ENCODE peak calls at places on chromosomes 11 and 22, in six cellular contexts. One of them, this sample, is unnamed.

GRCh38 chr11:34274712-34275398 is 83.0 kb downstream of the ABTB2 start:
- DNase-seq in suprapubic skin: peak
- DNase-seq in pancreas: peak
- DNase-seq in IMR-90: peak
- DNase-seq in right lobe of liver: peak
- DNase-seq in mucosa of descending colon: peak
- DNase-seq in this sample: peak

GRCh38 chr11:14443642-14444041 is 56.0 kb downstream of the COPB1 start:
- DNase-seq in suprapubic skin: no peak
- DNase-seq in pancreas: peak
- DNase-seq in IMR-90: peak
- DNase-seq in right lobe of liver: peak
- DNase-seq in mucosa of descending colon: no peak
- DNase-seq in this sample: peak

GRCh38 chr11:101617735-101618332 is 34.0 kb upstream of the TRPC6 start:
- DNase-seq in suprapubic skin: no peak
- DNase-seq in pancreas: no peak
- DNase-seq in IMR-90: peak
- DNase-seq in right lobe of liver: no peak
- DNase-seq in mucosa of descending colon: no peak
- DNase-seq in this sample: peak

GRCh38 chr11:115206365-115207022 is 297.7 kb downstream of the CADM1 start:
- DNase-seq in suprapubic skin: no peak
- DNase-seq in pancreas: no peak
- DNase-seq in IMR-90: no peak
- DNase-seq in right lobe of liver: no peak
- DNase-seq in mucosa of descending colon: no peak
- DNase-seq in this sample: no peak

GRCh38 chr11:19419813-19420212 is 179.1 kb upstream of the E2F8 start:
- DNase-seq in suprapubic skin: no peak
- DNase-seq in pancreas: no peak
- DNase-seq in IMR-90: peak
- DNase-seq in right lobe of liver: peak
- DNase-seq in mucosa of descending colon: no peak
- DNase-seq in this sample: peak

GRCh38 chr11:117796456-117797428 is at the start of gene DSCAML1:
- DNase-seq in suprapubic skin: no peak
- DNase-seq in pancreas: no peak
- DNase-seq in IMR-90: no peak
- DNase-seq in right lobe of liver: no peak
- DNase-seq in mucosa of descending colon: peak
- DNase-seq in this sample: no peak

GRCh38 chr11:19089421-19089820 is 27.5 kb upstream of the ZDHHC13 start:
- DNase-seq in suprapubic skin: no peak
- DNase-seq in pancreas: no peak
- DNase-seq in IMR-90: no peak
- DNase-seq in right lobe of liver: no peak
- DNase-seq in mucosa of descending colon: no peak
- DNase-seq in this sample: no peak

GRCh38 chr11:128424867-128425285 is 162.5 kb downstream of the ETS1 start:
- DNase-seq in suprapubic skin: no peak
- DNase-seq in pancreas: peak
- DNase-seq in IMR-90: peak
- DNase-seq in right lobe of liver: no peak
- DNase-seq in mucosa of descending colon: peak
- DNase-seq in this sample: peak

GRCh38 chr11:2940166-2940929 is 11.1 kb upstream of the PHLDA2 start:
- DNase-seq in suprapubic skin: peak
- DNase-seq in pancreas: no peak
- DNase-seq in IMR-90: no peak
- DNase-seq in right lobe of liver: no peak
- DNase-seq in mucosa of descending colon: peak
- DNase-seq in this sample: peak

GRCh38 chr11:82858133-82858532 is 42.1 kb downstream of the PRCP start:
- DNase-seq in suprapubic skin: no peak
- DNase-seq in pancreas: no peak
- DNase-seq in IMR-90: no peak
- DNase-seq in right lobe of liver: no peak
- DNase-seq in mucosa of descending colon: no peak
- DNase-seq in this sample: no peak

GRCh38 chr22:35452810-35453743 is 53.1 kb downstream of the MCM5 start:
- DNase-seq in suprapubic skin: no peak
- DNase-seq in pancreas: no peak
- DNase-seq in IMR-90: no peak
- DNase-seq in right lobe of liver: no peak
- DNase-seq in mucosa of descending colon: no peak
- DNase-seq in this sample: no peak

DNA sequence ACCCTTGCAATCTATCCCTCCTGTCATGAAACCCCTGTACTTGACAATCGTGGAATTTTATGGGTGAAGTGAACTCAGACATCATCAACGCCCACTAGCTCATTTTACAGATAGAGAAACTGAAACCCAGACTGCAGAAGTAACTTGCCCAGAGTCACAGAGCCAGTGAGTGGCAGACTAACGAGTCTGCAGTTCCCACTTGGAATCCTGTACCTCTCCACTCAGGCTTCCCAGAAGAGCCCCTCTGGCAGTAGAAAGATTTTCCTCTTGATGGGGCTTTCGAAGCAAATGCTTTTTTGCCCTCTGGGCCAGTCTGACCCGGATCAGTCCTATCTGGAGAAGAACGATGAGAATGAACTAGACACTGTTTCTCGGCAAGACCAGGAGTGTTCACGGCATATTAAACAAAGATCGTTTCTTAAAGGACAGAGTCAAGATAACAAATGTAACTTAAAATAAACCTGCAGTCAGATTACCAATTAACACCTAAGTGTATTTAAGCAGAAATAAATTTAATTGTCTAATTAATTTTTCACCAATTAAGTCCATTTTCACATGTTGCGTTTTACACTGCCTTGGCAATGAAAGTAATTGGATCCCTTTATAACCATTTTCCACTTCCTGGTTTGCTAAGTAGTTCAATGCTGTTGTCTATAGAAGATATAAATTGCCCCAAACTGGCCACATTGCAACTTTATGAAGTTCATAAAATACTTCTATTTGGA is 61.3 kb upstream of the CREB3L1 start:
- DNase-seq in suprapubic skin: no peak
- DNase-seq in pancreas: no peak
- DNase-seq in IMR-90: peak
- DNase-seq in right lobe of liver: no peak
- DNase-seq in mucosa of descending colon: no peak
- DNase-seq in this sample: no peak
- H3K4me3 ChIP-seq in suprapubic skin: peak
- H3K4me3 ChIP-seq in pancreas: no peak
- H3K4me3 ChIP-seq in IMR-90: peak
- H3K4me3 ChIP-seq in right lobe of liver: no peak
- H3K4me3 ChIP-seq in mucosa of descending colon: no peak
- H3K4me3 ChIP-seq in this sample: no peak

DNA sequence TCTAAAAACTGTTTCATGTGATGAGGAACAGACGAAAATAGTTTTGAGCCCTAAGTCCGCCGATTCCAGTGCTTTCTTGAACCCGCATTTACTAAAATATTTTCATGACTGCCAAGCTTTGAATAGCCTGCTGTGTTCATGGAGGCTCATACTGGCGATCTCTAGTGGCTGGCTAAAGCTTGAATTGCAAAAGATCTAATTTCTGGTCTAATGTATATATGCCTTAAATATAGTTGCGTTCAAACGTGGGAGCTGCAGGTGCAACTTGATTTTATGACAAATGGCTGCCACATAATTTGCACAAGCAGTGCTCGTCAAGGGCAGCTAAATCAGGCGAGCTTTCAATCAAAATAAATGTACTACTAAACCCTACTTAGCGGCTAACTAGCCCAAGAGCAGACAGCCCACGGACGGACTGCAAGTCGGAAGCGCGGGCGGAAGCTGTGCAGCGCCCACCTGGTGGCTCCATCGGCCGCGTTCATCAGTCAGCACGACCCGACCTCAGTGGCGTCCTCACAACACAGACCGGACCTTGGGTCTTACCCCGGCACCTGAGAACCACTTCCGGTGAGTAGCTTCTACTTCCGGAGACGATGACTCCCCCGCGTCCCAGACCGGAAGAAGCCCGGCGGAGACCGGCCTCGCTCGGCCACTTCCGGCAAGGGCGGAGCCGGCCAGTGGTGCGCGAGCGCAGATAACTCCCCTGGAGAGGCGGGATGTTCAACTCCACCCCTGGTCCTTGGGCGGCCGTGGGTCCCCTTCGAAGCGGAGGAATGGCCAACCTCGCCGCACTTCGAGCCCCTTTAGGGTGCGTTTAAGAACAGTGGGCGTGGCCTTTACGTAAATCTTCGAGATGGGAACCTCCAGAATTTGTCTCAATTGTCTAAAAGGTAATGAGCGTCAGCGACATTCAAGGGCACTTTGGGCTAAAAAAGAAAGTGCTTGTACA is 6.1 kb downstream of the RPL27A start:
- DNase-seq in suprapubic skin: peak
- DNase-seq in pancreas: peak
- DNase-seq in IMR-90: peak
- DNase-seq in right lobe of liver: peak
- DNase-seq in mucosa of descending colon: peak
- DNase-seq in this sample: peak
- TF ChIP-seq CTCF in suprapubic skin: no peak
- TF ChIP-seq CTCF in pancreas: no peak
- TF ChIP-seq CTCF in IMR-90: peak
- TF ChIP-seq CTCF in right lobe of liver: no peak
- TF ChIP-seq CTCF in mucosa of descending colon: peak
- TF ChIP-seq CTCF in this sample: no peak

DNA sequence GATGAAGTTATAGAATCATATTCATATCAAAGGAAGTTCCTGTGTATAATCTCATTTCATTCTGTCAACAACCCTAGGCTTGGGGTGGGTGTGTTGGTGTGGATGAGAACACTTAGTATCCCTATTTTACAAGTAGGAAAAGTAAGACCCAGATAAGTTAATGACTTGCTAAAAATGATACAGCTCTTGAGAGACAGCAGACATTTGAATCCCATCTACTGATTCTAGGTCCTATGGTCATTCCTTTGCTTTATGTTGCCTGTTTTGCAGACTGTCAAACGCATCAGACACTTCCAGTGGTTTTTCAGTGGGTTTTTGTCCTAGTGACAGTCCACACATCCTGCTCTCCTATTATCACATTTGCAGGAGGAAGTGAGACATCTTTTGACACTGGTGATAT is 153.1 kb downstream of the TEAD1 start:
- DNase-seq in suprapubic skin: no peak
- DNase-seq in pancreas: no peak
- DNase-seq in IMR-90: no peak
- DNase-seq in right lobe of liver: no peak
- DNase-seq in mucosa of descending colon: no peak
- DNase-seq in this sample: no peak
- H3K4me3 ChIP-seq in suprapubic skin: peak
- H3K4me3 ChIP-seq in pancreas: no peak
- H3K4me3 ChIP-seq in IMR-90: no peak
- H3K4me3 ChIP-seq in right lobe of liver: peak
- H3K4me3 ChIP-seq in mucosa of descending colon: no peak
- H3K4me3 ChIP-seq in this sample: peak

GRCh38 chr22:41772198-41772597 is 28.3 kb upstream of the CCDC134 start:
- DNase-seq in suprapubic skin: no peak
- DNase-seq in pancreas: no peak
- DNase-seq in IMR-90: no peak
- DNase-seq in right lobe of liver: no peak
- DNase-seq in mucosa of descending colon: no peak
- DNase-seq in this sample: no peak

GRCh38 chr22:41770715-41771452 is 29.6 kb upstream of the CCDC134 start:
- DNase-seq in suprapubic skin: no peak
- DNase-seq in pancreas: no peak
- DNase-seq in IMR-90: no peak
- DNase-seq in right lobe of liver: no peak
- DNase-seq in mucosa of descending colon: no peak
- DNase-seq in this sample: no peak

GRCh38 chr22:41766476-41766875 is 34.0 kb upstream of the CCDC134 start:
- DNase-seq in suprapubic skin: no peak
- DNase-seq in pancreas: no peak
- DNase-seq in IMR-90: no peak
- DNase-seq in right lobe of liver: no peak
- DNase-seq in mucosa of descending colon: no peak
- DNase-seq in this sample: no peak

GRCh38 chr22:41772645-41773044 is 27.8 kb upstream of the CCDC134 start:
- DNase-seq in suprapubic skin: no peak
- DNase-seq in pancreas: no peak
- DNase-seq in IMR-90: peak
- DNase-seq in right lobe of liver: no peak
- DNase-seq in mucosa of descending colon: no peak
- DNase-seq in this sample: no peak

GRCh38 chr22:41768420-41768819 is 32.1 kb upstream of the CCDC134 start:
- DNase-seq in suprapubic skin: no peak
- DNase-seq in pancreas: no peak
- DNase-seq in IMR-90: peak
- DNase-seq in right lobe of liver: no peak
- DNase-seq in mucosa of descending colon: no peak
- DNase-seq in this sample: peak
- TF ChIP-seq CTCF in suprapubic skin: no peak
- TF ChIP-seq CTCF in pancreas: no peak
- TF ChIP-seq CTCF in IMR-90: no peak
- TF ChIP-seq CTCF in right lobe of liver: no peak
- TF ChIP-seq CTCF in mucosa of descending colon: no peak
- TF ChIP-seq CTCF in this sample: no peak